ENCODE peak calls at places on chromosomes 12 and 14, in seven cellular contexts. T is mesenteric fat pad; P is tibial artery; H is stimulated activated CD4-positive, alpha-beta T cell treated with anti-CD3 and anti-CD28 coated beads, Interleukin-2, amount 100 ng/mL, for 4 hours; U is stimulated activated CD8-positive, alpha-beta memory T cell treated with anti-CD3 and anti-CD28 coated beads, Interleukin-15, amount 100 ng/mL, for 4 hours; Q is heart left ventricle; B is activated CD8-positive, alpha-beta memory T cell treated with anti-CD3 and anti-CD28 coated beads, Interleukin-2, amount 50 U/mL, for 4 hours. Z is an unnamed sample.

GRCh38 chr12:4050340-4050739 is 177.1 kb upstream of the PARP11 start:
- DNase-seq in T (no peak), P (no peak), H (no peak), U (no peak), Q (no peak), B (no peak), Z (no peak)

GRCh38 chr12:70561550-70561949 is 75.7 kb downstream of the PTPRB start:
- DNase-seq in T (no peak), P (no peak), H (no peak), U (no peak), Q (no peak), B (no peak), Z (no peak)

GRCh38 chr12:8675471-8676083 is 13.0 kb upstream of the MFAP5 start:
- DNase-seq in T (no peak), P (no peak), H (no peak), U (no peak), Q (no peak), B (no peak), Z (no peak)

GRCh38 chr12:89846473-89846872 is 137.8 kb upstream of the ATP2B1 start:
- DNase-seq in T (no peak), P (no peak), H (no peak), U (no peak), Q (no peak), B (no peak), Z (no peak)

GRCh38 chr12:53328043-53328435 is 6.6 kb upstream of the AAAS start:
- DNase-seq in T (no peak), P (no peak), H (no peak), U (no peak), Q (no peak), B (no peak), Z (no peak)

GRCh38 chr12:28100717-28101116 is 89.5 kb upstream of the CCDC91 start:
- DNase-seq in T (no peak), P (no peak), H (no peak), U (no peak), Q (no peak), B (no peak), Z (no peak)

GRCh38 chr12:50174971-50175715 is 8.0 kb upstream of the CERS5 start:
- DNase-seq in T (no peak), P (no peak), H (no peak), U (no peak), Q (no peak), B (no peak), Z (peak; percentile 39)

GRCh38 chr12:1384910-1385309 is 209.5 kb downstream of the FBXL14 start:
- DNase-seq in T (no peak), P (no peak), H (no peak), U (no peak), Q (no peak), B (no peak), Z (no peak)

GRCh38 chr14:75236897-75237296 is 41.7 kb upstream of the FOS start:
- DNase-seq in T (no peak), P (no peak), H (no peak), U (no peak), Q (no peak), B (no peak), Z (no peak)

GRCh38 chr12:75366629-75367028 is 24.3 kb upstream of the GLIPR1L2 start:
- DNase-seq in T (no peak), P (no peak), H (no peak), U (no peak), Q (no peak), B (no peak), Z (no peak)

GRCh38 chr12:111842556-111843396 is 748 bp downstream of the MAPKAPK5 start:
- DNase-seq in T (no peak), P (no peak), H (peak; percentile 17), U (no peak), Q (no peak), B (no peak), Z (peak; percentile 18)

GRCh38 chr12:42666671-42667243 is 77.2 kb upstream of the PRICKLE1 start:
- DNase-seq in T (no peak), P (no peak), H (no peak), U (no peak), Q (no peak), B (no peak), Z (no peak)

GRCh38 chr12:124231980-124232653 is 62.8 kb upstream of the RFLNA start:
- DNase-seq in T (no peak), P (no peak), H (no peak), U (no peak), Q (no peak), B (no peak), Z (no peak)

GRCh38 chr14:76304536-76305473 is 71.1 kb upstream of the ESRRB start:
- DNase-seq in T (no peak), P (no peak), H (no peak), U (no peak), Q (no peak), B (no peak), Z (no peak)

GRCh38 chr12:71551529-71551928 is 111.9 kb downstream of the LGR5 start:
- DNase-seq in T (no peak), P (no peak), H (no peak), U (no peak), Q (no peak), B (no peak), Z (no peak)

GRCh38 chr14:63287661-63288483 is 30.9 kb downstream of the GPHB5 start:
- DNase-seq in T (no peak), P (no peak), H (no peak), U (no peak), Q (no peak), B (no peak), Z (no peak)

GRCh38 chr14:103509864-103510263 is 12.8 kb downstream of the CKB start:
- DNase-seq in T (no peak), P (no peak), H (no peak), U (no peak), Q (no peak), B (no peak), Z (no peak)

GRCh38 chr12:94202245-94203180 is 54.1 kb downstream of the PLXNC1 start:
- DNase-seq in T (no peak), P (no peak), H (no peak), U (no peak), Q (no peak), B (no peak), Z (no peak)

GRCh38 chr12:13764748-13765147 is 216.7 kb downstream of the GRIN2B start:
- DNase-seq in T (no peak), P (no peak), H (no peak), U (no peak), Q (no peak), B (no peak), Z (no peak)

Z was measured in HL-60.